ENCODE peak calls at places on chromosomes 1 and 21, in nine cellular contexts. G is central memory CD4-positive, alpha-beta T cell; H is foreskin fibroblast; F is BE2C; S is 8988T; P is Karpas-422; O is effector memory CD4-positive, alpha-beta T cell; C is AG09309; Q is tibial artery. X is an unnamed sample.

GRCh38 chr21:28884481-28884880 is 108.2 kb downstream of the LTN1 start:
- DNase-seq in C (no peak), H (peak), G (no peak), S (no peak), P (peak), Q (no peak), F (no peak), O (no peak), X (peak)

GRCh38 chr1:23097316-23097715 is 71.3 kb downstream of the LUZP1 start:
- DNase-seq in P (no peak), G (no peak), Q (no peak), S (no peak), O (no peak), C (no peak), F (no peak), H (no peak), X (no peak)

GRCh38 chr1:112075566-112075965 is 86.1 kb upstream of the KCND3 start:
- DNase-seq in C (no peak), H (no peak), S (no peak), G (no peak), P (no peak), Q (no peak), O (no peak), F (no peak), X (no peak)

GRCh38 chr1:156284762-156285161 is 637 bp downstream of the TMEM79 start:
- DNase-seq in C (no peak), Q (no peak), G (no peak), H (peak), F (no peak), O (no peak), P (no peak), S (no peak), X (no peak)

GRCh38 chr1:4483031-4483625 is 171.3 kb upstream of the AJAP1 start:
- DNase-seq in P (no peak), F (no peak), G (no peak), S (no peak), O (no peak), C (no peak), Q (no peak), H (no peak), X (no peak)

GRCh38 chr1:9198538-9199361 is 35.8 kb upstream of the H6PD start:
- DNase-seq in P (no peak), G (no peak), H (peak), O (no peak), F (peak), C (no peak), Q (no peak), S (no peak), X (peak)

GRCh38 chr1:152752225-152752624 is 5.6 kb upstream of the KPRP start:
- DNase-seq in P (no peak), H (peak), Q (no peak), F (no peak), O (no peak), C (no peak), S (no peak), G (no peak), X (no peak)

GRCh38 chr1:230185076-230186001 is 118.3 kb downstream of the GALNT2 start:
- DNase-seq in F (no peak), O (no peak), H (no peak), G (no peak), S (no peak), Q (no peak), P (no peak), C (no peak), X (no peak)

GRCh38 chr1:207793327-207793726 is 41.5 kb downstream of the CD46 start:
- DNase-seq in Q (no peak), G (no peak), S (no peak), O (no peak), P (no peak), F (no peak), H (no peak), C (no peak), X (no peak)

GRCh38 chr1:28088168-28088961 is at the start of gene EYA3:
- DNase-seq in Q (peak), S (peak), C (peak), F (peak), H (peak), G (peak), P (peak), O (peak), X (peak)

GRCh38 chr1:150176593-150176992 is 26.9 kb downstream of the PLEKHO1 start:
- DNase-seq in O (no peak), C (no peak), S (no peak), Q (no peak), H (peak), P (no peak), G (no peak), F (no peak), X (no peak)

GRCh38 chr1:227889863-227890405 is 57.8 kb downstream of the WNT9A start:
- DNase-seq in H (no peak), G (no peak), C (no peak), S (peak), Q (no peak), P (no peak), F (no peak), O (no peak), X (no peak)

GRCh38 chr1:66809736-66810326 is 8.8 kb upstream of the INSL5 start:
- DNase-seq in Q (no peak), G (no peak), H (peak), C (no peak), O (no peak), P (no peak), F (no peak), S (no peak), X (no peak)

GRCh38 chr21:34734696-34735095 is 65.9 kb downstream of the CLIC6 start:
- DNase-seq in S (no peak), C (no peak), F (no peak), P (no peak), G (no peak), H (peak), Q (no peak), O (no peak), X (no peak)

GRCh38 chr1:84847253-84848247 is 45.5 kb downstream of the LPAR3 start:
- DNase-seq in C (peak), F (peak), H (peak), P (no peak), Q (peak), O (no peak), S (no peak), G (peak), X (peak)

GRCh38 chr1:102434421-102434820 is 437.7 kb upstream of the OLFM3 start:
- DNase-seq in S (no peak), C (no peak), Q (no peak), H (peak), G (no peak), F (peak), P (peak), O (no peak), X (peak)

GRCh38 chr1:15726508-15726907 is 9.6 kb upstream of the SLC25A34 start:
- DNase-seq in F (no peak), C (no peak), P (no peak), Q (no peak), H (peak), G (no peak), O (no peak), S (no peak), X (no peak)

GRCh38 chr1:216325946-216326345 is 97.3 kb downstream of the USH2A start:
- DNase-seq in Q (no peak), O (no peak), G (no peak), C (no peak), S (no peak), P (no peak), F (peak), H (no peak), X (no peak)

GRCh38 chr1:243270097-243270864 is 14.4 kb downstream of the SDCCAG8 start:
- DNase-seq in O (no peak), F (no peak), P (no peak), H (no peak), Q (no peak), G (no peak), S (no peak), C (no peak), X (no peak)

GRCh38 chr1:22787636-22788035 is 77.0 kb downstream of the EPHB2 start:
- DNase-seq in O (no peak), C (no peak), Q (no peak), F (no peak), G (no peak), H (no peak), P (no peak), S (no peak), X (no peak)

GRCh38 chr1:151989131-151989868 is 4.4 kb downstream of the S100A10 start:
- DNase-seq in C (no peak), O (no peak), G (no peak), H (peak), P (no peak), S (no peak), Q (peak), F (no peak), X (no peak)

GRCh38 chr1:173411835-173412742 is 65.0 kb upstream of the PRDX6 start:
- DNase-seq in C (peak), O (no peak), F (no peak), G (no peak), Q (no peak), S (no peak), H (peak), P (no peak), X (no peak)

GRCh38 chr1:226778657-226779058 is 39.6 kb upstream of the ITPKB start:
- DNase-seq in G (no peak), Q (peak), S (no peak), C (peak), O (no peak), P (no peak), F (no peak), H (peak), X (no peak)

GRCh38 chr1:239293350-239294111 is 92.8 kb upstream of the CHRM3 start:
- DNase-seq in S (no peak), H (no peak), G (no peak), Q (no peak), F (no peak), C (no peak), P (no peak), O (no peak), X (no peak)

GRCh38 chr21:28216976-28217523 is 775.6 kb downstream of the LTN1 start:
- DNase-seq in F (no peak), O (no peak), S (no peak), G (no peak), Q (no peak), C (no peak), H (no peak), P (no peak), X (no peak)

GRCh38 chr1:119964673-119965363 is 68.5 kb upstream of the ADAM30 start:
- DNase-seq in O (no peak), S (no peak), H (peak), P (peak), C (peak), Q (no peak), F (no peak), G (no peak), X (no peak)

GRCh38 chr1:25922633-25923567 is 16.7 kb upstream of the STMN1 start:
- DNase-seq in C (no peak), F (peak), S (no peak), O (peak), H (peak), G (peak), P (no peak), Q (peak), X (peak)